ENCODE peak calls at places on chromosome 18, in eight cellular contexts. W, K, V, J, D, N, M and A are unnamed samples.

GRCh38 chr18:49510393-49511115 is 23.5 kb upstream of the C18orf32 start:
- DNase-seq in W (no peak), K (peak; percentile 48), V (peak; percentile 62), J (no peak), D (peak; percentile 45), N (peak; percentile 47), M (peak; percentile 27), A (peak; percentile 60)

GRCh38 chr18:62187543-62188378 is 706 bp downstream of the RELCH start:
- DNase-seq in W (no peak), K (peak; percentile 39), V (peak; percentile 39), J (peak; percentile 21), D (peak; percentile 29), N (peak; percentile 61), M (peak; percentile 12), A (peak; percentile 7)

GRCh38 chr18:1062592-1062991 is 157.9 kb downstream of the ADCYAP1 start:
- DNase-seq in W (no peak), K (no peak), V (no peak), J (no peak), D (no peak), N (no peak), M (no peak), A (peak; percentile 14)

GRCh38 chr18:8705941-8706544 is 687 bp downstream of the MTCL1 start:
- DNase-seq in W (no peak), K (peak; percentile 61), V (peak; percentile 35), J (no peak), D (no peak), N (no peak), M (no peak), A (no peak)

GRCh38 chr18:68764016-68764415 is 33.9 kb upstream of the CCDC102B start:
- DNase-seq in W (no peak), K (no peak), V (peak; percentile 54), J (no peak), D (peak; percentile 19), N (no peak), M (no peak), A (no peak)

GRCh38 chr18:59208602-59209001 is 11.4 kb upstream of the GRP start:
- DNase-seq in W (no peak), K (no peak), V (peak; percentile 70), J (no peak), D (no peak), N (no peak), M (no peak), A (no peak)

GRCh38 chr18:911025-911424 is 6.4 kb downstream of the ADCYAP1 start:
- DNase-seq in W (no peak), K (no peak), V (no peak), J (no peak), D (no peak), N (no peak), M (no peak), A (no peak)

GRCh38 chr18:61173579-61173978 is 159.7 kb upstream of the CDH20 start:
- DNase-seq in W (no peak), K (no peak), V (peak; percentile 41), J (no peak), D (no peak), N (no peak), M (no peak), A (no peak)

GRCh38 chr18:24027156-24027555 is 12.6 kb downstream of the TTC39C start:
- DNase-seq in W (peak; percentile 73), K (no peak), V (peak; percentile 93), J (peak; percentile 52), D (peak; percentile 78), N (peak; percentile 83), M (peak; percentile 22), A (peak; percentile 72)

GRCh38 chr18:63974991-63975390 is 5.1 kb downstream of the SERPINB8 start:
- DNase-seq in W (no peak), K (peak; percentile 3), V (peak; percentile 57), J (no peak), D (peak; percentile 42), N (peak; percentile 72), M (no peak), A (peak; percentile 47)

DNA sequence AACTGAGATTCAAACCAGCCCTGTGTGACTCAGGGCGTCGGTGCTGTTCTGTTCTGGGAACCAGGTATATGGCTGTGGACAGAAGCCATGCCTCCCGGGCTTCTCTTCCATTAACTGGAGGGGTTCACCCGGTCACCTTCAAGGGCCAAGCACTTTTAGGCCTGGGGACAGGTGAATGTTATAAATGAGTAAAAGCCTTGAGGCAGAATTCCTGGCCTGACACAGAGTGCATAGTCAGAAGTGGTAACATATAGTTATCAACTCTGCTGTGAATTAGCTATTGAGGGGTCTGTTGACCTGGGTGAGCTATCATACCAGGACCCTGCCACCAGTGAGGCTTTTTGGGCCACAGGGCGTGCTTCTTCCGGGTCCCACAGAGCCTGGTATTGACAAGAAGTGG is 2.7 kb downstream of the FHOD3 start:
- DNase-seq in W (no peak), K (no peak), V (no peak), J (no peak), D (no peak), N (no peak), M (no peak), A (no peak)
- H3K4me3 ChIP-seq in W (no peak overlapping the region), K (no peak overlapping the region), V (no peak overlapping the region), J (no peak overlapping the region), D (no peak overlapping the region), N (no peak overlapping the region), M (no peak overlapping the region), A (no peak overlapping the region)

DNA sequence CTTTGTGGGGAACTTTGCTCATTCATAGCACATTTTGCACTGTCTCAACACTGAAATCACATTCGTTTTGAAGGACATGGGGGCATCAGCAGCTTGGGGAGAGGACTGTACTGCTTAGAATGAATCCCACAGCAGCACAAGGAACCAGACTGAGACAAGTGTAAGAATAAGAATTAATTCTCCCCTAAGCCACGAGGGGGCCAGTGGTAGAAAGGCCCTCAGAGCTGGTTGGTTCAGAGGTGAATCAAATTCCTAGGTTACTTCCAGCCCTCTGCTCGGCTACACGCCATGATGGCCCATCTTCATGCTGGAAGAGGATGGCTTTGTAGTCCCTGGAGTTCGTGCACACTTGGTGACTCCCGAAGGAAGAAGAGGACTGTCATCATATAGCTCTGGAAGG is 12.0 kb upstream of the MC5R start:
- DNase-seq in W (no peak), K (peak; percentile 21), V (peak; percentile 10), J (no peak), D (no peak), N (no peak), M (no peak), A (no peak)
- TF ChIP-seq CTCF in W (no peak), K (peak; percentile 68), V (peak; percentile 20), J (no peak), D (no peak), N (peak; percentile 3), M (no peak), A (no peak)

GRCh38 chr18:13275075-13275474 is 56.5 kb downstream of the LDLRAD4 start:
- DNase-seq in W (no peak), K (no peak), V (no peak), J (no peak), D (no peak), N (no peak), M (no peak), A (no peak)
- H3K4me3 ChIP-seq in W (no peak overlapping the region), K (no peak overlapping the region), V (no peak overlapping the region), J (no peak overlapping the region), D (no peak overlapping the region), N (no peak overlapping the region), M (no peak overlapping the region), A (no peak overlapping the region)

DNA sequence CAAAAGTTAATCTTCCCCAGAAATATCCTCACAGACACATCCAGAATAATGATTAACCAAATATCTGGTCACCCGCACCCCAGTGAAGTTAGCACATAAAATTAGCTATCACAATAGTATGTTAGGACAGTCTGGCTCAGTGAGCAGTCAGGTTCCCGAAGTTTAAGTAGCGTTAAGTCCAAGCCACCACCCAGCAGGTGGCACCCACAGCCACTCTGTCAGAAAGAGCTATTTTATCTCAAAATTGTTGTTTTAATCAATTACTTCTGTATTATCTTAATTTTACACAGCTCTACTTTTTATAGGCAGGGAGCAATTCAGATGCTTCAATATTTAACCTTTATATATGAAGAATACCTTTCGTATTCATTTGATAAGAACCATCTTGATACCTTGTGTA is 537.5 kb downstream of the MBD2 start:
- DNase-seq in W (no peak), K (no peak), V (no peak), J (no peak), D (no peak), N (no peak), M (no peak), A (no peak)
- TF ChIP-seq CTCF in W (no peak), K (peak; percentile 20), V (no peak), J (no peak), D (no peak), N (no peak), M (no peak), A (no peak)